ENCODE peak calls at places on chromosomes 7 and 10, in seven cellular contexts. One of them, this sample, is unnamed.

GRCh38 chr10:47073967-47074366 is 162.7 kb downstream of the PTPN20 start:
- DNase-seq in hepatocyte: no peak
- DNase-seq in activated CD8-positive, alpha-beta memory T cell treated with anti-CD3 and anti-CD28 coated beads, Interleukin-2, amount 50 U/mL, for 48 hours: no peak
- DNase-seq in kidney tubule cell: no peak
- DNase-seq in amniotic stem cell: no peak
- DNase-seq in psoas muscle: no peak
- DNase-seq in NCI-H774: no peak
- DNase-seq in this sample: no peak

GRCh38 chr7:70598976-70599375 is 533.0 kb upstream of the GALNT17 start:
- DNase-seq in hepatocyte: peak; percentile 77
- DNase-seq in activated CD8-positive, alpha-beta memory T cell treated with anti-CD3 and anti-CD28 coated beads, Interleukin-2, amount 50 U/mL, for 48 hours: no peak
- DNase-seq in kidney tubule cell: peak; percentile 90
- DNase-seq in amniotic stem cell: no peak
- DNase-seq in psoas muscle: no peak
- DNase-seq in NCI-H774: peak; percentile 44
- DNase-seq in this sample: peak; percentile 80

GRCh38 chr7:149205690-149206381 is 10.5 kb downstream of the ZNF282 start:
- DNase-seq in hepatocyte: no peak
- DNase-seq in activated CD8-positive, alpha-beta memory T cell treated with anti-CD3 and anti-CD28 coated beads, Interleukin-2, amount 50 U/mL, for 48 hours: no peak
- DNase-seq in kidney tubule cell: no peak
- DNase-seq in amniotic stem cell: no peak
- DNase-seq in psoas muscle: no peak
- DNase-seq in NCI-H774: no peak
- DNase-seq in this sample: peak; percentile 52

GRCh38 chr7:45943986-45944385 is 22.9 kb upstream of the IGFBP3 start:
- DNase-seq in hepatocyte: no peak
- DNase-seq in activated CD8-positive, alpha-beta memory T cell treated with anti-CD3 and anti-CD28 coated beads, Interleukin-2, amount 50 U/mL, for 48 hours: no peak
- DNase-seq in kidney tubule cell: no peak
- DNase-seq in amniotic stem cell: no peak
- DNase-seq in psoas muscle: no peak
- DNase-seq in NCI-H774: no peak
- DNase-seq in this sample: no peak

GRCh38 chr7:130732980-130733865 is 784 bp downstream of the KLF14 start:
- DNase-seq in hepatocyte: peak; percentile 68
- DNase-seq in activated CD8-positive, alpha-beta memory T cell treated with anti-CD3 and anti-CD28 coated beads, Interleukin-2, amount 50 U/mL, for 48 hours: peak; percentile 65
- DNase-seq in kidney tubule cell: no peak
- DNase-seq in amniotic stem cell: no peak
- DNase-seq in psoas muscle: peak; percentile 51
- DNase-seq in NCI-H774: peak; percentile 22
- DNase-seq in this sample: peak; percentile 70

GRCh38 chr10:86596266-86596665 is 58.1 kb upstream of the OPN4 start:
- DNase-seq in hepatocyte: no peak
- DNase-seq in activated CD8-positive, alpha-beta memory T cell treated with anti-CD3 and anti-CD28 coated beads, Interleukin-2, amount 50 U/mL, for 48 hours: no peak
- DNase-seq in kidney tubule cell: no peak
- DNase-seq in amniotic stem cell: no peak
- DNase-seq in psoas muscle: no peak
- DNase-seq in NCI-H774: no peak
- DNase-seq in this sample: no peak

GRCh38 chr10:1766049-1766448 is 28.7 kb upstream of the ADARB2 start:
- DNase-seq in hepatocyte: no peak
- DNase-seq in activated CD8-positive, alpha-beta memory T cell treated with anti-CD3 and anti-CD28 coated beads, Interleukin-2, amount 50 U/mL, for 48 hours: no peak
- DNase-seq in kidney tubule cell: no peak
- DNase-seq in amniotic stem cell: no peak
- DNase-seq in psoas muscle: no peak
- DNase-seq in NCI-H774: no peak
- DNase-seq in this sample: no peak

GRCh38 chr7:124702385-124702784 is 63.2 kb downstream of the GPR37 start:
- DNase-seq in hepatocyte: no peak
- DNase-seq in activated CD8-positive, alpha-beta memory T cell treated with anti-CD3 and anti-CD28 coated beads, Interleukin-2, amount 50 U/mL, for 48 hours: no peak
- DNase-seq in kidney tubule cell: no peak
- DNase-seq in amniotic stem cell: no peak
- DNase-seq in psoas muscle: no peak
- DNase-seq in NCI-H774: no peak
- DNase-seq in this sample: no peak

GRCh38 chr7:1099154-1099542 is 11.2 kb downstream of the GPER1 start:
- DNase-seq in hepatocyte: no peak
- DNase-seq in activated CD8-positive, alpha-beta memory T cell treated with anti-CD3 and anti-CD28 coated beads, Interleukin-2, amount 50 U/mL, for 48 hours: no peak
- DNase-seq in kidney tubule cell: no peak
- DNase-seq in amniotic stem cell: no peak
- DNase-seq in psoas muscle: no peak
- DNase-seq in NCI-H774: no peak
- DNase-seq in this sample: no peak

GRCh38 chr7:518630-519428 is 817 bp downstream of the PDGFA start:
- DNase-seq in hepatocyte: peak; percentile 91
- DNase-seq in activated CD8-positive, alpha-beta memory T cell treated with anti-CD3 and anti-CD28 coated beads, Interleukin-2, amount 50 U/mL, for 48 hours: peak; percentile 72
- DNase-seq in kidney tubule cell: peak; percentile 86
- DNase-seq in amniotic stem cell: peak; percentile 43
- DNase-seq in psoas muscle: peak; percentile 82
- DNase-seq in NCI-H774: no peak
- DNase-seq in this sample: peak; percentile 84

GRCh38 chr10:102040305-102040704 is 15.7 kb downstream of the ARMH3 start:
- DNase-seq in hepatocyte: peak; percentile 14
- DNase-seq in activated CD8-positive, alpha-beta memory T cell treated with anti-CD3 and anti-CD28 coated beads, Interleukin-2, amount 50 U/mL, for 48 hours: no peak
- DNase-seq in kidney tubule cell: no peak
- DNase-seq in amniotic stem cell: no peak
- DNase-seq in psoas muscle: no peak
- DNase-seq in NCI-H774: no peak
- DNase-seq in this sample: no peak

GRCh38 chr10:7700577-7701125 is 2.5 kb upstream of the ITIH2 start:
- DNase-seq in hepatocyte: peak; percentile 50
- DNase-seq in activated CD8-positive, alpha-beta memory T cell treated with anti-CD3 and anti-CD28 coated beads, Interleukin-2, amount 50 U/mL, for 48 hours: no peak
- DNase-seq in kidney tubule cell: peak; percentile 65
- DNase-seq in amniotic stem cell: no peak
- DNase-seq in psoas muscle: no peak
- DNase-seq in NCI-H774: no peak
- DNase-seq in this sample: no peak

GRCh38 chr10:14476641-14477407 is 146.1 kb upstream of the FRMD4A start:
- DNase-seq in hepatocyte: no peak
- DNase-seq in activated CD8-positive, alpha-beta memory T cell treated with anti-CD3 and anti-CD28 coated beads, Interleukin-2, amount 50 U/mL, for 48 hours: no peak
- DNase-seq in kidney tubule cell: peak; percentile 92
- DNase-seq in amniotic stem cell: no peak
- DNase-seq in psoas muscle: no peak
- DNase-seq in NCI-H774: no peak
- DNase-seq in this sample: no peak

GRCh38 chr7:144738708-144739314 is 97.0 kb downstream of the TPK1 start:
- DNase-seq in hepatocyte: peak; percentile 43
- DNase-seq in activated CD8-positive, alpha-beta memory T cell treated with anti-CD3 and anti-CD28 coated beads, Interleukin-2, amount 50 U/mL, for 48 hours: no peak
- DNase-seq in kidney tubule cell: peak; percentile 47
- DNase-seq in amniotic stem cell: no peak
- DNase-seq in psoas muscle: no peak
- DNase-seq in NCI-H774: peak; percentile 12
- DNase-seq in this sample: peak; percentile 71

GRCh38 chr10:370222-370825 is 235.1 kb downstream of the ZMYND11 start:
- DNase-seq in hepatocyte: no peak
- DNase-seq in activated CD8-positive, alpha-beta memory T cell treated with anti-CD3 and anti-CD28 coated beads, Interleukin-2, amount 50 U/mL, for 48 hours: no peak
- DNase-seq in kidney tubule cell: no peak
- DNase-seq in amniotic stem cell: peak; percentile 8
- DNase-seq in psoas muscle: no peak
- DNase-seq in NCI-H774: no peak
- DNase-seq in this sample: no peak

GRCh38 chr7:73718905-73719805 is at the start of gene STX1A:
- DNase-seq in hepatocyte: peak; percentile 92
- DNase-seq in activated CD8-positive, alpha-beta memory T cell treated with anti-CD3 and anti-CD28 coated beads, Interleukin-2, amount 50 U/mL, for 48 hours: peak; percentile 86
- DNase-seq in kidney tubule cell: peak; percentile 79
- DNase-seq in amniotic stem cell: peak; percentile 63
- DNase-seq in psoas muscle: peak; percentile 72
- DNase-seq in NCI-H774: peak; percentile 55
- DNase-seq in this sample: peak; percentile 95

GRCh38 chr10:4064489-4064888 is 279.5 kb upstream of the KLF6 start:
- DNase-seq in hepatocyte: no peak
- DNase-seq in activated CD8-positive, alpha-beta memory T cell treated with anti-CD3 and anti-CD28 coated beads, Interleukin-2, amount 50 U/mL, for 48 hours: no peak
- DNase-seq in kidney tubule cell: no peak
- DNase-seq in amniotic stem cell: no peak
- DNase-seq in psoas muscle: no peak
- DNase-seq in NCI-H774: no peak
- DNase-seq in this sample: no peak

GRCh38 chr7:1642291-1642728 is 27.8 kb upstream of the ELFN1 start:
- DNase-seq in hepatocyte: no peak
- DNase-seq in activated CD8-positive, alpha-beta memory T cell treated with anti-CD3 and anti-CD28 coated beads, Interleukin-2, amount 50 U/mL, for 48 hours: no peak
- DNase-seq in kidney tubule cell: no peak
- DNase-seq in amniotic stem cell: no peak
- DNase-seq in psoas muscle: no peak
- DNase-seq in NCI-H774: no peak
- DNase-seq in this sample: no peak

GRCh38 chr10:131176907-131177306 is 134.6 kb downstream of the TCERG1L start:
- DNase-seq in hepatocyte: no peak
- DNase-seq in activated CD8-positive, alpha-beta memory T cell treated with anti-CD3 and anti-CD28 coated beads, Interleukin-2, amount 50 U/mL, for 48 hours: no peak
- DNase-seq in kidney tubule cell: no peak
- DNase-seq in amniotic stem cell: no peak
- DNase-seq in psoas muscle: no peak
- DNase-seq in NCI-H774: no peak
- DNase-seq in this sample: no peak

GRCh38 chr7:29510028-29510427 is 53.6 kb upstream of the PRR15 start:
- DNase-seq in hepatocyte: no peak
- DNase-seq in activated CD8-positive, alpha-beta memory T cell treated with anti-CD3 and anti-CD28 coated beads, Interleukin-2, amount 50 U/mL, for 48 hours: no peak
- DNase-seq in kidney tubule cell: no peak
- DNase-seq in amniotic stem cell: no peak
- DNase-seq in psoas muscle: no peak
- DNase-seq in NCI-H774: no peak
- DNase-seq in this sample: no peak

GRCh38 chr7:30927559-30927958 is 15.9 kb downstream of the AQP1 start:
- DNase-seq in hepatocyte: no peak
- DNase-seq in activated CD8-positive, alpha-beta memory T cell treated with anti-CD3 and anti-CD28 coated beads, Interleukin-2, amount 50 U/mL, for 48 hours: no peak
- DNase-seq in kidney tubule cell: no peak
- DNase-seq in amniotic stem cell: no peak
- DNase-seq in psoas muscle: no peak
- DNase-seq in NCI-H774: no peak
- DNase-seq in this sample: no peak

GRCh38 chr10:76547352-76547972 is 1090.1 kb downstream of the KCNMA1 start:
- DNase-seq in hepatocyte: peak; percentile 92
- DNase-seq in activated CD8-positive, alpha-beta memory T cell treated with anti-CD3 and anti-CD28 coated beads, Interleukin-2, amount 50 U/mL, for 48 hours: peak; percentile 73
- DNase-seq in kidney tubule cell: peak; percentile 73
- DNase-seq in amniotic stem cell: peak; percentile 64
- DNase-seq in psoas muscle: peak; percentile 62
- DNase-seq in NCI-H774: peak; percentile 78
- DNase-seq in this sample: peak; percentile 91

GRCh38 chr10:30013684-30014246 is 45.6 kb downstream of the JCAD start:
- DNase-seq in hepatocyte: no peak
- DNase-seq in activated CD8-positive, alpha-beta memory T cell treated with anti-CD3 and anti-CD28 coated beads, Interleukin-2, amount 50 U/mL, for 48 hours: no peak
- DNase-seq in kidney tubule cell: no peak
- DNase-seq in amniotic stem cell: no peak
- DNase-seq in psoas muscle: peak; percentile 45
- DNase-seq in NCI-H774: no peak
- DNase-seq in this sample: no peak

GRCh38 chr7:134804351-134804750 is 24.9 kb downstream of the CALD1 start:
- DNase-seq in hepatocyte: no peak
- DNase-seq in activated CD8-positive, alpha-beta memory T cell treated with anti-CD3 and anti-CD28 coated beads, Interleukin-2, amount 50 U/mL, for 48 hours: no peak
- DNase-seq in kidney tubule cell: peak; percentile 44
- DNase-seq in amniotic stem cell: peak; percentile 13
- DNase-seq in psoas muscle: no peak
- DNase-seq in NCI-H774: no peak
- DNase-seq in this sample: no peak

GRCh38 chr10:102133373-102134195 is 744 bp downstream of the PPRC1 start:
- DNase-seq in hepatocyte: peak; percentile 90
- DNase-seq in activated CD8-positive, alpha-beta memory T cell treated with anti-CD3 and anti-CD28 coated beads, Interleukin-2, amount 50 U/mL, for 48 hours: peak; percentile 87
- DNase-seq in kidney tubule cell: peak; percentile 83
- DNase-seq in amniotic stem cell: no peak
- DNase-seq in psoas muscle: peak; percentile 86
- DNase-seq in NCI-H774: no peak
- DNase-seq in this sample: peak; percentile 82

GRCh38 chr10:3803884-3804741 is 19.1 kb upstream of the KLF6 start:
- DNase-seq in hepatocyte: no peak
- DNase-seq in activated CD8-positive, alpha-beta memory T cell treated with anti-CD3 and anti-CD28 coated beads, Interleukin-2, amount 50 U/mL, for 48 hours: peak; percentile 79
- DNase-seq in kidney tubule cell: peak; percentile 14
- DNase-seq in amniotic stem cell: no peak
- DNase-seq in psoas muscle: no peak
- DNase-seq in NCI-H774: no peak
- DNase-seq in this sample: peak; percentile 65

GRCh38 chr7:99409192-99409572 is 413 bp downstream of the BUD31 start:
- DNase-seq in hepatocyte: no peak
- DNase-seq in activated CD8-positive, alpha-beta memory T cell treated with anti-CD3 and anti-CD28 coated beads, Interleukin-2, amount 50 U/mL, for 48 hours: no peak
- DNase-seq in kidney tubule cell: peak; percentile 27
- DNase-seq in amniotic stem cell: no peak
- DNase-seq in psoas muscle: no peak
- DNase-seq in NCI-H774: no peak
- DNase-seq in this sample: peak; percentile 63

GRCh38 chr10:106636781-106637491 is 527.6 kb downstream of the SORCS1 start:
- DNase-seq in hepatocyte: no peak
- DNase-seq in activated CD8-positive, alpha-beta memory T cell treated with anti-CD3 and anti-CD28 coated beads, Interleukin-2, amount 50 U/mL, for 48 hours: no peak
- DNase-seq in kidney tubule cell: peak; percentile 88
- DNase-seq in amniotic stem cell: no peak
- DNase-seq in psoas muscle: no peak
- DNase-seq in NCI-H774: no peak
- DNase-seq in this sample: no peak

GRCh38 chr7:35695628-35695888 is 623 bp upstream of the HERPUD2 start:
- DNase-seq in hepatocyte: no peak
- DNase-seq in activated CD8-positive, alpha-beta memory T cell treated with anti-CD3 and anti-CD28 coated beads, Interleukin-2, amount 50 U/mL, for 48 hours: no peak
- DNase-seq in kidney tubule cell: peak; percentile 45
- DNase-seq in amniotic stem cell: no peak
- DNase-seq in psoas muscle: no peak
- DNase-seq in NCI-H774: no peak
- DNase-seq in this sample: peak; percentile 56

GRCh38 chr10:118210276-118210675 is 131.8 kb downstream of the FAM204A start:
- DNase-seq in hepatocyte: no peak
- DNase-seq in activated CD8-positive, alpha-beta memory T cell treated with anti-CD3 and anti-CD28 coated beads, Interleukin-2, amount 50 U/mL, for 48 hours: no peak
- DNase-seq in kidney tubule cell: peak; percentile 30
- DNase-seq in amniotic stem cell: no peak
- DNase-seq in psoas muscle: no peak
- DNase-seq in NCI-H774: no peak
- DNase-seq in this sample: no peak

GRCh38 chr7:28151965-28152364 is 28.6 kb downstream of the JAZF1 start:
- DNase-seq in hepatocyte: no peak
- DNase-seq in activated CD8-positive, alpha-beta memory T cell treated with anti-CD3 and anti-CD28 coated beads, Interleukin-2, amount 50 U/mL, for 48 hours: no peak
- DNase-seq in kidney tubule cell: no peak
- DNase-seq in amniotic stem cell: no peak
- DNase-seq in psoas muscle: no peak
- DNase-seq in NCI-H774: no peak
- DNase-seq in this sample: no peak

GRCh38 chr10:75115137-75115536 is 3.7 kb downstream of the SAMD8 start:
- DNase-seq in hepatocyte: no peak
- DNase-seq in activated CD8-positive, alpha-beta memory T cell treated with anti-CD3 and anti-CD28 coated beads, Interleukin-2, amount 50 U/mL, for 48 hours: no peak
- DNase-seq in kidney tubule cell: no peak
- DNase-seq in amniotic stem cell: no peak
- DNase-seq in psoas muscle: no peak
- DNase-seq in NCI-H774: no peak
- DNase-seq in this sample: no peak

GRCh38 chr7:153044981-153045380 is 285.4 kb downstream of the ACTR3B start:
- DNase-seq in hepatocyte: no peak
- DNase-seq in activated CD8-positive, alpha-beta memory T cell treated with anti-CD3 and anti-CD28 coated beads, Interleukin-2, amount 50 U/mL, for 48 hours: no peak
- DNase-seq in kidney tubule cell: no peak
- DNase-seq in amniotic stem cell: no peak
- DNase-seq in psoas muscle: no peak
- DNase-seq in NCI-H774: no peak
- DNase-seq in this sample: no peak